ENCODE peak calls at places on chromosomes 5 and 9, in five cellular contexts. K, H, W, T and G are unnamed samples.

GRCh38 chr5:32443541-32444190 is 874 bp downstream of the ZFR start:
- DNase-seq in K (no peak), H (no peak), W (peak), T (no peak), G (peak)

GRCh38 chr5:154242964-154243376 is 52.4 kb downstream of the GALNT10 start:
- DNase-seq in K (no peak), H (no peak), W (no peak), T (peak), G (no peak)

GRCh38 chr5:148809781-148810524 is 16.5 kb upstream of the ADRB2 start:
- DNase-seq in K (no peak), H (no peak), W (no peak), T (no peak), G (no peak)

GRCh38 chr5:50325237-50325832 is 115.8 kb downstream of the EMB start:
- DNase-seq in K (no peak), H (no peak), W (peak), T (no peak), G (peak)

GRCh38 chr9:89359018-89359417 is 40.7 kb downstream of the SECISBP2 start:
- DNase-seq in K (no peak), H (no peak), W (no peak), T (no peak), G (no peak)

GRCh38 chr5:54148858-54149257 is 161.5 kb downstream of the ARL15 start:
- DNase-seq in K (no peak), H (no peak), W (no peak), T (no peak), G (no peak)

GRCh38 chr9:104073770-104074133 is 20.4 kb upstream of the SMC2 start:
- DNase-seq in K (no peak), H (no peak), W (no peak), T (no peak), G (no peak)

GRCh38 chr5:84257061-84257460 is 127.6 kb downstream of the EDIL3 start:
- DNase-seq in K (no peak), H (no peak), W (no peak), T (no peak), G (no peak)

GRCh38 chr9:136023401-136024225 is 62.4 kb upstream of the UBAC1 start:
- DNase-seq in K (no peak), H (no peak), W (no peak), T (no peak), G (no peak)

GRCh38 chr5:28926422-28926821 is 1888.0 kb upstream of the CDH9 start:
- DNase-seq in K (no peak), H (no peak), W (no peak), T (no peak), G (no peak)

GRCh38 chr5:36150676-36151433 is 832 bp downstream of the LMBRD2 start:
- DNase-seq in K (no peak), H (peak), W (peak), T (no peak), G (peak)

DNA sequence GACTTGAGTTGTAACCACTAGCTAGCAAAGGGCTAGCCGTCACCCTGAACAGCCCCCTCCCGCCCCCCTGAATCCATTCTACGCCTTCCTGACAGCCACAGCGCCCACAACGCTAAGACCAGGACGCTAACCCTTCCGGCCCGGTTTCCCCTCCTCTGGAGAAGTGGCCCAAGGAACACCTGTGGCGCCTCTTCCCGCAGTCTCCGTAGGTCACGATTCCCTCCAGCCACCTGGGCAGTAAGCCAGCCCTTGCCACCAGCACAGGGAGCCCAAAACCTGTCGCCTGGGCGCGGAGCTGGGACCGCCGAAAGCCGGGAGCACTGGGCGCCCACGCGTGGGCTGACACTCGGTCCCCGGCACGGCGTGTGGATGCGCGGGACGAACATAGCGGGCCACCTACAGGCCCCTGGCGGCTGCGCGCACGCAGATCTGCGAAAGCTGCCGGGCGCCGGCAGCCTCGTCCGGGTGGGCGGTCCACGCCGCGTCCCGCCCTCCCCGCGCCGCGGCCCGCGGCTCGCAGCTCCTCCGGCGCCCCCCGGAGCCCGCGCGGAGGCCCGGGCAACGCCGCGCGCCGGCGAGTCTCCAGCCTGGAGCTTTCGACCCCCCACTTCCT is 596 bp downstream of the IRF1 start:
- DNase-seq in K (no peak), H (no peak), W (peak), T (no peak), G (peak)
- TF ChIP-seq HDAC2 in K (no peak), H (no peak), W (no peak), T (no peak), G (no peak)

GRCh38 chr9:81108821-81109220 is 580.5 kb downstream of the TLE1 start:
- DNase-seq in K (no peak), H (no peak), W (no peak), T (no peak), G (no peak)

GRCh38 chr9:81108391-81108790 is 581.0 kb downstream of the TLE1 start:
- DNase-seq in K (no peak), H (no peak), W (no peak), T (no peak), G (no peak)

GRCh38 chr9:81103597-81104471 is 585.5 kb downstream of the TLE1 start:
- DNase-seq in K (no peak), H (no peak), W (no peak), T (no peak), G (no peak)
- TF ChIP-seq HDAC2 in K (no peak), H (no peak), W (no peak), T (no peak), G (no peak)

DNA sequence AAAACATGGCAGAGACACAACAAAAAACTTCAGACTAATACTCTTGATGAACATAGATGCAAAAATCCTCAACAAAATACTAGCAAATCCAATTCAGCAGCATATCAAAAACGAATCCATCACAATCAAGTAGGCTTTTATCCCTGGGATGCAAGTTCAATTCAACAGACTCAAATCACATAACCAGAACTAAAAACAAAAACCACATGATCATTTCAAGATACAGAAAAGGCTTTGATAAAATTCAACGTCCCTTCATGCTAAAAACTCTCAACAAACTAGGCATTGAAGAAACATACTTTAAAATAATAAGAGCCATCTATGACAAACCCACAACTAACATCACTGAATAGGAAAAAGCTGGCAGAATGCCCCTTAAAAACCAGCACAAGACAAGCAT is 93.6 kb downstream of the TUSC1 start:
- DNase-seq in K (no peak), H (no peak), W (no peak), T (no peak), G (no peak)
- TF ChIP-seq HDAC2 in K (no peak), H (no peak), W (no peak), T (no peak), G (no peak)

DNA sequence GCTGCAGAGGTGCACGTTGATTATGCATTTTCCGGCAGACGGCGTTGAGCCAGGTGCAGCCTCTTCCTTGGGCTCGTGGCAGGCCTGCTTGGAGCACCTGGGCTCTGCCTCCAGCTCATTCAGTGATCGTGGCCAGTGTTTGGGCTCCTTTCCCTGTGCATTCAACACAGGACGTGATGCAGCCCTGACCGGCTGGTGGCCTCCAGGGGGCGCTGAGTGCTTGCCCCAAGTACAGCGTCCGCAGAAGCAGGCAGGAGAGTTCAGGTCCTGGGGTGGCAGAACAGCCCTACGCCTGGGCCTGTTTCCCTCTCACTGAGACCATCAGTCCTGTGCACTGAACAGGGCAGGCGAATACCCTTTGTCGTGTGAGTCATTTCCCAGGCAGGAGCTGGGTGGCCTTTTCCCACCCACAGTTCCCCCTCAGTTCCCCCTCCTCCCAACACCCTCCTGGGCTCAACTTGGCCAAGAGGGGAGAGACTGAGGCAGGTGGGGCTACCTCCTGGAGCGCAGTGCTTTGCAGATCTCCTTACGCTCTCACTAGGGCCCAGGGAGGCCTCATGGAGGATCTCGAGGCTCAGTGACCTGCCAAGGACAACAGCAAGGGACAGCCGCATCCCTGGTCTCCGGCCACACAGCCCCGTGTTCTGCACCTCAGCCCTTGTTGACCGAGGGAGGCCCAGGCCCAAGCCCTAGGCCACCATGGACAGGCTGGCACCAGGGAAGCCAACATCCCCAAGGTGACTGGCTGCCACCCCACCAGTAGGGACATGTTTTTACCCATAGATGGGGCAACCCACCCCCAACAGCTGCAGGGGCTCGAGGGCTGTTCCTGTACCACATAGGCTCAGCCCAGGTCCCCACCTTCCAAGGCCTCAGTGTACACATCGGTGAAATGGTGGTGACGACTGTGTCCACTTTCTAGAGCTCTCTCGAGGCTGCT is 52.9 kb downstream of the LRSAM1 start:
- DNase-seq in K (peak), H (peak), W (peak), T (no peak), G (peak)
- TF ChIP-seq HDAC2 in K (no peak), H (no peak), W (no peak), T (no peak), G (no peak)

GRCh38 chr9:131447148-131447547 is 53.3 kb downstream of the PRRC2B start:
- DNase-seq in K (no peak), H (no peak), W (no peak), T (no peak), G (no peak)
- TF ChIP-seq HDAC2 in K (no peak), H (no peak), W (no peak), T (no peak), G (no peak)

GRCh38 chr5:33776151-33776550 is 115.6 kb downstream of the ADAMTS12 start:
- DNase-seq in K (no peak), H (no peak), W (no peak), T (no peak), G (no peak)
- TF ChIP-seq HDAC2 in K (no peak), H (no peak), W (no peak), T (no peak), G (no peak)

DNA sequence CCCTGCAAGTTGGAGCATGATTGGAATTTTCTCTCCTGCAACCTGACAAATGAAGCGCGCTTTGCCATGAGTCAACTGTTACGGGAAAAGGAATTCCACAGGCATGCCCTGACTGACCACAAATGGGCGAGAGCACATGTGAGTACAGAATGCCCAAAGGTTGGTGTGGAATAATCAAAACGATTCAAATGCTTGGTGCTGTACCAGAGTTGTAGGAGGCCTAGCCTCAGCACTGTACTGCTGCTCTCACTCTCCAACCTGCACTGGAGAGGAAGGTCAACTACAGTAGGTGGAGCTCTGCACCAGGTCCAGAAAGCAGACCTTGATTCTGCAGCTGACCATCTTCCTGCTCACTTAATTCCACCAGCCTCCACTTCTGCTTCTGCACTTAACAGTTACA is 406.9 kb upstream of the ACTBL2 start:
- DNase-seq in K (no peak), H (peak), W (no peak), T (no peak), G (peak)
- TF ChIP-seq HDAC2 in K (no peak), H (no peak), W (no peak), T (no peak), G (no peak)

DNA sequence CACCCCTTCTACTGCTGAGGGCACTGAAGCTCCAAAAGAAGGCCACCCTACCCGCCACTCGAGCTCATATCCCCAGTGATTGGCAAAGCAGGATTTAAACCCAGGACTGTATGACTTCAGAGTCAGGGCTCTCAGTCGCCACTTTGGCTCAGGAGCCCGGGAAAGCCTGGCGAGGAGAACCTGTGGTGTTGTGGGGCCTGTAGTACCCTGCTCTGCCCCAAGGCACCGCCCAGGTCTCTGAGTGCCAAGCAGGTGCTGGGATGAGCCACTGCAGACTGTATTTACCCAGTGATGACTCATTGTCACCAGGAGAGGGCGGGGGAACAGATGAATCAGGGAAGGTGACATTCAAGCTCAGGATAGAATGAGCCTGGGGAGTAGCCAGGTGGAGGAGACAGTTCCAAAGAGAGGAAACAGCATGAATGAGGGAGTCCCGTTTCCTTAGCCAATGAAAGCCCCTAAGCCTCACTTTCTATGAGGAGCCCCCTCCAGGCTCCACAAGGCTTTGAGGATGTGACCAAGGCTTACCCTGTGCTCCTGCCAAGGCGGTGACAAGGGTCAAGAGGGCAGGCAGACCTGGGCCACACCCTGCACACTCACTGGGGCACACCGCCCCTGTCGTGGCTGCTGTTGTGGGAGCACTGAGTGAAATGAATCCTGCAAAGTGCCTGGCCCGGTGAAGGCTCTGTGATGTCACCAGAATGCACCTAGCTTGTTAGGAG is 17.8 kb upstream of the DPM2 start:
- DNase-seq in K (no peak), H (peak), W (peak), T (no peak), G (peak)
- TF ChIP-seq HDAC2 in K (no peak), H (peak), W (no peak), T (no peak), G (no peak)

GRCh38 chr5:52746539-52746938 is 41.2 kb upstream of the ITGA1 start:
- DNase-seq in K (no peak), H (no peak), W (no peak), T (no peak), G (no peak)
- TF ChIP-seq HDAC2 in K (no peak), H (no peak), W (no peak), T (no peak), G (no peak)